ENCODE peak calls at places on chromosome 1, in seven cellular contexts. One of them, this sample, is unnamed.

GRCh38 chr1:201088901-201089525 is 23.2 kb downstream of the CACNA1S start:
- DNase-seq in SK-N-SH: no peak
- DNase-seq in PC-3: peak; percentile 71
- DNase-seq in GM23338: no peak
- DNase-seq in GM23248: no peak
- DNase-seq in MM.1S: no peak
- DNase-seq in OCI-LY7: no peak
- DNase-seq in this sample: no peak

GRCh38 chr1:145784409-145784808 is 39.5 kb downstream of the RNF115 start:
- DNase-seq in SK-N-SH: no peak
- DNase-seq in PC-3: no peak
- DNase-seq in GM23338: no peak
- DNase-seq in GM23248: no peak
- DNase-seq in MM.1S: no peak
- DNase-seq in OCI-LY7: no peak
- DNase-seq in this sample: no peak

GRCh38 chr1:24966724-24967346 is 36.8 kb upstream of the RUNX3 start:
- DNase-seq in SK-N-SH: no peak
- DNase-seq in PC-3: peak; percentile 54
- DNase-seq in GM23338: no peak
- DNase-seq in GM23248: peak; percentile 85
- DNase-seq in MM.1S: no peak
- DNase-seq in OCI-LY7: no peak
- DNase-seq in this sample: peak; percentile 23

GRCh38 chr1:183841950-183842816 is 37.3 kb downstream of the RGL1 start:
- DNase-seq in SK-N-SH: peak; percentile 43
- DNase-seq in PC-3: peak; percentile 76
- DNase-seq in GM23338: no peak
- DNase-seq in GM23248: peak; percentile 96
- DNase-seq in MM.1S: peak; percentile 99
- DNase-seq in OCI-LY7: no peak
- DNase-seq in this sample: peak; percentile 74

GRCh38 chr1:179706339-179706941 is 36.7 kb upstream of the FAM163A start:
- DNase-seq in SK-N-SH: peak; percentile 56
- DNase-seq in PC-3: peak; percentile 54
- DNase-seq in GM23338: peak; percentile 78
- DNase-seq in GM23248: peak; percentile 70
- DNase-seq in MM.1S: peak; percentile 67
- DNase-seq in OCI-LY7: peak; percentile 70
- DNase-seq in this sample: peak; percentile 80

GRCh38 chr1:89822999-89823628 is 2.3 kb downstream of the LRRC8D start:
- DNase-seq in SK-N-SH: no peak
- DNase-seq in PC-3: no peak
- DNase-seq in GM23338: no peak
- DNase-seq in GM23248: peak; percentile 71
- DNase-seq in MM.1S: no peak
- DNase-seq in OCI-LY7: peak; percentile 37
- DNase-seq in this sample: peak; percentile 22

GRCh38 chr1:181676269-181676668 is 193.0 kb downstream of the CACNA1E start:
- DNase-seq in SK-N-SH: peak; percentile 64
- DNase-seq in PC-3: peak; percentile 32
- DNase-seq in GM23338: peak; percentile 66
- DNase-seq in GM23248: peak; percentile 49
- DNase-seq in MM.1S: peak; percentile 64
- DNase-seq in OCI-LY7: peak; percentile 29
- DNase-seq in this sample: peak; percentile 54

GRCh38 chr1:14613915-14614314 is 15.4 kb downstream of the KAZN start:
- DNase-seq in SK-N-SH: peak; percentile 62
- DNase-seq in PC-3: no peak
- DNase-seq in GM23338: no peak
- DNase-seq in GM23248: no peak
- DNase-seq in MM.1S: no peak
- DNase-seq in OCI-LY7: no peak
- DNase-seq in this sample: no peak

GRCh38 chr1:41102208-41102607 is 80.7 kb upstream of the SLFNL1 start:
- DNase-seq in SK-N-SH: peak; percentile 56
- DNase-seq in PC-3: peak; percentile 88
- DNase-seq in GM23338: no peak
- DNase-seq in GM23248: peak; percentile 94
- DNase-seq in MM.1S: no peak
- DNase-seq in OCI-LY7: no peak
- DNase-seq in this sample: peak; percentile 72

GRCh38 chr1:211938473-211939080 is 96.8 kb downstream of the INTS7 start:
- DNase-seq in SK-N-SH: no peak
- DNase-seq in PC-3: no peak
- DNase-seq in GM23338: no peak
- DNase-seq in GM23248: no peak
- DNase-seq in MM.1S: peak; percentile 77
- DNase-seq in OCI-LY7: peak; percentile 14
- DNase-seq in this sample: no peak

GRCh38 chr1:175193339-175193950 is 869 bp upstream of the KIAA0040 start:
- DNase-seq in SK-N-SH: peak; percentile 24
- DNase-seq in PC-3: peak; percentile 59
- DNase-seq in GM23338: peak; percentile 53
- DNase-seq in GM23248: peak; percentile 10
- DNase-seq in MM.1S: peak; percentile 43
- DNase-seq in OCI-LY7: no peak
- DNase-seq in this sample: no peak

GRCh38 chr1:53526451-53527101 is 67.4 kb downstream of the DMRTB1 start:
- DNase-seq in SK-N-SH: peak; percentile 85
- DNase-seq in PC-3: no peak
- DNase-seq in GM23338: peak; percentile 45
- DNase-seq in GM23248: peak; percentile 71
- DNase-seq in MM.1S: no peak
- DNase-seq in OCI-LY7: no peak
- DNase-seq in this sample: peak; percentile 91

GRCh38 chr1:4027492-4028138 is 127.5 kb upstream of the C1orf174 start:
- DNase-seq in SK-N-SH: no peak
- DNase-seq in PC-3: no peak
- DNase-seq in GM23338: no peak
- DNase-seq in GM23248: no peak
- DNase-seq in MM.1S: peak; percentile 41
- DNase-seq in OCI-LY7: peak; percentile 96
- DNase-seq in this sample: no peak

GRCh38 chr1:156693858-156694562 is 11.4 kb downstream of the CRABP2 start:
- DNase-seq in SK-N-SH: no peak
- DNase-seq in PC-3: peak; percentile 75
- DNase-seq in GM23338: peak; percentile 66
- DNase-seq in GM23248: peak; percentile 21
- DNase-seq in MM.1S: no peak
- DNase-seq in OCI-LY7: no peak
- DNase-seq in this sample: peak; percentile 69

GRCh38 chr1:8705104-8705503 is 112.3 kb downstream of the RERE start:
- DNase-seq in SK-N-SH: no peak
- DNase-seq in PC-3: peak; percentile 46
- DNase-seq in GM23338: no peak
- DNase-seq in GM23248: no peak
- DNase-seq in MM.1S: peak; percentile 64
- DNase-seq in OCI-LY7: no peak
- DNase-seq in this sample: no peak

GRCh38 chr1:226506021-226506420 is 42.5 kb upstream of the STUM start:
- DNase-seq in SK-N-SH: no peak
- DNase-seq in PC-3: no peak
- DNase-seq in GM23338: no peak
- DNase-seq in GM23248: no peak
- DNase-seq in MM.1S: no peak
- DNase-seq in OCI-LY7: no peak
- DNase-seq in this sample: no peak

GRCh38 chr1:40708750-40709099 is 17.2 kb downstream of the NFYC start:
- DNase-seq in SK-N-SH: peak; percentile 74
- DNase-seq in PC-3: peak; percentile 66
- DNase-seq in GM23338: peak; percentile 95
- DNase-seq in GM23248: peak; percentile 89
- DNase-seq in MM.1S: peak; percentile 87
- DNase-seq in OCI-LY7: peak; percentile 90
- DNase-seq in this sample: peak; percentile 74

GRCh38 chr1:205147191-205147590 is 25.4 kb upstream of the RBBP5 start:
- DNase-seq in SK-N-SH: no peak
- DNase-seq in PC-3: peak; percentile 21
- DNase-seq in GM23338: no peak
- DNase-seq in GM23248: peak; percentile 97
- DNase-seq in MM.1S: no peak
- DNase-seq in OCI-LY7: no peak
- DNase-seq in this sample: no peak

GRCh38 chr1:198716051-198716450 is 77.2 kb downstream of the PTPRC start:
- DNase-seq in SK-N-SH: no peak
- DNase-seq in PC-3: no peak
- DNase-seq in GM23338: no peak
- DNase-seq in GM23248: no peak
- DNase-seq in MM.1S: no peak
- DNase-seq in OCI-LY7: no peak
- DNase-seq in this sample: no peak

GRCh38 chr1:198717510-198717909 is 78.7 kb downstream of the PTPRC start:
- DNase-seq in SK-N-SH: no peak
- DNase-seq in PC-3: no peak
- DNase-seq in GM23338: no peak
- DNase-seq in GM23248: no peak
- DNase-seq in MM.1S: no peak
- DNase-seq in OCI-LY7: no peak
- DNase-seq in this sample: no peak

GRCh38 chr1:198711837-198712236 is 73.0 kb downstream of the PTPRC start:
- DNase-seq in SK-N-SH: no peak
- DNase-seq in PC-3: peak; percentile 71
- DNase-seq in GM23338: no peak
- DNase-seq in GM23248: peak; percentile 18
- DNase-seq in MM.1S: no peak
- DNase-seq in OCI-LY7: no peak
- DNase-seq in this sample: no peak

DNA sequence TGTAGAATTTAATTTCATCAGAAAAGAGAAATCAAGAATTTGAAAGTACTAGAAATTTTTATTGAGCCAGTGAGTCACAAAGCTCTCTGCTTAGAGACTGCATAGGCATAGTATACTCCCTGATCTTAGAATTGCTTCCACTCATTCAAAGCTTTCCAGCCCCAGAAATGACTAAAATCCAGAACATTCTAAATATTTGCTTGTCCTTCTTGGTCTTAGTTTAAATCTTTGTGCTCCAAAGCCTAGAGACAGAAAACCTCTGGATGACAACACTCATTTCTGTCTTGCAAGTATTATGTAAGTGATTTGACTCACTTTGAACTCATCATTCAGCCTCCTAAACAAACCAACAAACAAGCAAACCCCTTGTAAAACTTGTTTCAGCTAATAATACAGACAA is 74.2 kb downstream of the PTPRC start:
- DNase-seq in SK-N-SH: no peak
- DNase-seq in PC-3: peak; percentile 61
- DNase-seq in GM23338: no peak
- DNase-seq in GM23248: peak; percentile 85
- DNase-seq in MM.1S: no peak
- DNase-seq in OCI-LY7: no peak
- DNase-seq in this sample: no peak
- H3K9me2 ChIP-seq in SK-N-SH: no peaks in the 10 kb centered on the region
- H3K9me2 ChIP-seq in PC-3: no peaks in the 10 kb centered on the region
- H3K9me2 ChIP-seq in GM23338: no peaks in the 10 kb centered on the region
- H3K9me2 ChIP-seq in GM23248: no peaks in the 10 kb centered on the region
- H3K9me2 ChIP-seq in MM.1S: no peaks in the 10 kb centered on the region
- H3K9me2 ChIP-seq in OCI-LY7: no peaks in the 10 kb centered on the region
- H3K9me2 ChIP-seq in this sample: no peaks in the 10 kb centered on the region

GRCh38 chr1:227779021-227779441 is 36.4 kb upstream of the PRSS38 start:
- DNase-seq in SK-N-SH: no peak
- DNase-seq in PC-3: no peak
- DNase-seq in GM23338: no peak
- DNase-seq in GM23248: no peak
- DNase-seq in MM.1S: no peak
- DNase-seq in OCI-LY7: no peak
- DNase-seq in this sample: no peak

GRCh38 chr1:227778401-227778947 is 37.0 kb upstream of the PRSS38 start:
- DNase-seq in SK-N-SH: no peak
- DNase-seq in PC-3: no peak
- DNase-seq in GM23338: no peak
- DNase-seq in GM23248: peak; percentile 88
- DNase-seq in MM.1S: no peak
- DNase-seq in OCI-LY7: no peak
- DNase-seq in this sample: no peak

GRCh38 chr1:227777156-227777555 is 38.3 kb upstream of the PRSS38 start:
- DNase-seq in SK-N-SH: no peak
- DNase-seq in PC-3: no peak
- DNase-seq in GM23338: no peak
- DNase-seq in GM23248: no peak
- DNase-seq in MM.1S: no peak
- DNase-seq in OCI-LY7: no peak
- DNase-seq in this sample: no peak

GRCh38 chr1:227776277-227776676 is 39.2 kb upstream of the PRSS38 start:
- DNase-seq in SK-N-SH: no peak
- DNase-seq in PC-3: peak; percentile 47
- DNase-seq in GM23338: no peak
- DNase-seq in GM23248: peak; percentile 93
- DNase-seq in MM.1S: no peak
- DNase-seq in OCI-LY7: no peak
- DNase-seq in this sample: no peak

DNA sequence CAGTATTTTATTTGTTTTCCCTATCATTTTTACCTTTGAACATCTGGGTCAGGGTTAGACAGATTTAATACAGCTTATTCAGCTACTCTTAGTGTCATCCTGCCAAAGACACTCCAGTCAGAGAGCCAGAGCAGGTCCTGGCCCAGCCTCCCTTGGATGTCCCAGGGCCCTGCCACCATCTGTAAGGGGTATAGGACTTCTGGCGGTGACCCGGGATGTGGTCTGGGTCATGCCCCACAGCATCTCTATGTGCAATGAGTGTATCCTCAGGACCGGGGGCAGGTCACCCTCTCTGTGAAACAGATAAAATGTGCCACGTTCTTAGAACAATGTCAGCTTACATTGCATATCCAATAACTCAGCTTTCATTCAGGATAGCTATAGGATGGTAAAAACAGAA is 37.8 kb upstream of the PRSS38 start:
- DNase-seq in SK-N-SH: no peak
- DNase-seq in PC-3: no peak
- DNase-seq in GM23338: no peak
- DNase-seq in GM23248: no peak
- DNase-seq in MM.1S: no peak
- DNase-seq in OCI-LY7: no peak
- DNase-seq in this sample: no peak
- H3K9me2 ChIP-seq in SK-N-SH: no peaks in the 10 kb centered on the region
- H3K9me2 ChIP-seq in PC-3: no peaks in the 10 kb centered on the region
- H3K9me2 ChIP-seq in GM23338: no peaks in the 10 kb centered on the region
- H3K9me2 ChIP-seq in GM23248: no peaks in the 10 kb centered on the region
- H3K9me2 ChIP-seq in MM.1S: no peaks in the 10 kb centered on the region
- H3K9me2 ChIP-seq in OCI-LY7: no peaks in the 10 kb centered on the region
- H3K9me2 ChIP-seq in this sample: no peaks in the 10 kb centered on the region

GRCh38 chr1:115193026-115193425 is 103.7 kb upstream of the TSPAN2 start:
- DNase-seq in SK-N-SH: no peak
- DNase-seq in PC-3: no peak
- DNase-seq in GM23338: no peak
- DNase-seq in GM23248: no peak
- DNase-seq in MM.1S: no peak
- DNase-seq in OCI-LY7: no peak
- DNase-seq in this sample: no peak
- H3K9me2 ChIP-seq in SK-N-SH: no peaks in the 10 kb centered on the region
- H3K9me2 ChIP-seq in PC-3: no peaks in the 10 kb centered on the region
- H3K9me2 ChIP-seq in GM23338: no peaks in the 10 kb centered on the region
- H3K9me2 ChIP-seq in GM23248: no peaks in the 10 kb centered on the region
- H3K9me2 ChIP-seq in MM.1S: no peaks in the 10 kb centered on the region
- H3K9me2 ChIP-seq in OCI-LY7: no peaks in the 10 kb centered on the region
- H3K9me2 ChIP-seq in this sample: no peaks in the 10 kb centered on the region

GRCh38 chr1:37574834-37575479 is 18.2 kb downstream of the DNALI1 start:
- DNase-seq in SK-N-SH: no peak
- DNase-seq in PC-3: peak; percentile 90
- DNase-seq in GM23338: no peak
- DNase-seq in GM23248: peak; percentile 89
- DNase-seq in MM.1S: no peak
- DNase-seq in OCI-LY7: no peak
- DNase-seq in this sample: no peak

GRCh38 chr1:37570528-37571334 is 14.0 kb downstream of the DNALI1 start:
- DNase-seq in SK-N-SH: no peak
- DNase-seq in PC-3: no peak
- DNase-seq in GM23338: no peak
- DNase-seq in GM23248: no peak
- DNase-seq in MM.1S: peak; percentile 70
- DNase-seq in OCI-LY7: no peak
- DNase-seq in this sample: no peak

GRCh38 chr1:37575692-37576091 is 19.0 kb downstream of the DNALI1 start:
- DNase-seq in SK-N-SH: no peak
- DNase-seq in PC-3: no peak
- DNase-seq in GM23338: no peak
- DNase-seq in GM23248: peak; percentile 70
- DNase-seq in MM.1S: no peak
- DNase-seq in OCI-LY7: no peak
- DNase-seq in this sample: no peak
- H3K9me2 ChIP-seq in SK-N-SH: no peaks in the 10 kb centered on the region
- H3K9me2 ChIP-seq in PC-3: no peaks in the 10 kb centered on the region
- H3K9me2 ChIP-seq in GM23338: no peaks in the 10 kb centered on the region
- H3K9me2 ChIP-seq in GM23248: no peaks in the 10 kb centered on the region
- H3K9me2 ChIP-seq in MM.1S: no peaks in the 10 kb centered on the region
- H3K9me2 ChIP-seq in OCI-LY7: no peaks in the 10 kb centered on the region
- H3K9me2 ChIP-seq in this sample: no peaks in the 10 kb centered on the region